ENCODE peak calls at places on chromosomes 5 and 9, in nine cellular contexts. One of them, this sample, is unnamed. For H4K20me1 and H3K36me3, the result is how much of the 10 kb centered on the place peaks cover.

GRCh38 chr5:154333016-154333415 is 112.8 kb upstream of the SAP30L start:
- DNase-seq in neural progenitor cell: no peak
- DNase-seq in GM23338: no peak
- DNase-seq in hepatocyte: no peak
- DNase-seq in IMR-90: no peak
- DNase-seq in HCT116: no peak
- DNase-seq in DND-41: no peak
- DNase-seq in OCI-LY7: no peak
- DNase-seq in K562: no peak
- DNase-seq in this sample: no peak

GRCh38 chr9:70406446-70406862 is 8.0 kb downstream of the KLF9 start:
- DNase-seq in GM23338: peak
- DNase-seq in K562: no peak
- DNase-seq in IMR-90: peak
- DNase-seq in OCI-LY7: no peak
- DNase-seq in DND-41: no peak
- DNase-seq in HCT116: no peak
- DNase-seq in neural progenitor cell: peak
- DNase-seq in hepatocyte: no peak
- DNase-seq in this sample: no peak

GRCh38 chr5:112228672-112229071 is 190.4 kb downstream of the EPB41L4A start:
- DNase-seq in GM23338: peak
- DNase-seq in HCT116: peak
- DNase-seq in IMR-90: peak
- DNase-seq in OCI-LY7: no peak
- DNase-seq in hepatocyte: peak
- DNase-seq in neural progenitor cell: no peak
- DNase-seq in K562: no peak
- DNase-seq in DND-41: no peak
- DNase-seq in this sample: peak

GRCh38 chr5:147645172-147645571 is 135.3 kb upstream of the DPYSL3 start:
- DNase-seq in GM23338: no peak
- DNase-seq in OCI-LY7: no peak
- DNase-seq in hepatocyte: peak
- DNase-seq in K562: no peak
- DNase-seq in neural progenitor cell: no peak
- DNase-seq in DND-41: no peak
- DNase-seq in IMR-90: no peak
- DNase-seq in HCT116: no peak
- DNase-seq in this sample: no peak

GRCh38 chr9:96574931-96575351 is 44.7 kb downstream of the CDC14B start:
- DNase-seq in GM23338: no peak
- DNase-seq in HCT116: no peak
- DNase-seq in K562: no peak
- DNase-seq in IMR-90: no peak
- DNase-seq in hepatocyte: no peak
- DNase-seq in OCI-LY7: no peak
- DNase-seq in DND-41: no peak
- DNase-seq in neural progenitor cell: no peak
- DNase-seq in this sample: no peak

GRCh38 chr5:147479431-147479830 is 30.4 kb downstream of the DPYSL3 start:
- DNase-seq in IMR-90: no peak
- DNase-seq in GM23338: no peak
- DNase-seq in hepatocyte: no peak
- DNase-seq in OCI-LY7: no peak
- DNase-seq in neural progenitor cell: peak
- DNase-seq in DND-41: no peak
- DNase-seq in HCT116: no peak
- DNase-seq in K562: no peak
- DNase-seq in this sample: no peak

GRCh38 chr9:127865645-127866464 is 11.4 kb upstream of the ENG start:
- DNase-seq in DND-41: peak
- DNase-seq in hepatocyte: no peak
- DNase-seq in K562: no peak
- DNase-seq in IMR-90: no peak
- DNase-seq in neural progenitor cell: no peak
- DNase-seq in OCI-LY7: no peak
- DNase-seq in HCT116: no peak
- DNase-seq in GM23338: no peak
- DNase-seq in this sample: peak

GRCh38 chr5:61257421-61257820 is 74.6 kb upstream of the ZSWIM6 start:
- DNase-seq in neural progenitor cell: no peak
- DNase-seq in OCI-LY7: no peak
- DNase-seq in K562: no peak
- DNase-seq in HCT116: no peak
- DNase-seq in GM23338: no peak
- DNase-seq in IMR-90: peak
- DNase-seq in DND-41: no peak
- DNase-seq in hepatocyte: no peak
- DNase-seq in this sample: peak

GRCh38 chr9:110650991-110651411 is 17.6 kb upstream of the MUSK start:
- DNase-seq in K562: no peak
- DNase-seq in IMR-90: peak
- DNase-seq in OCI-LY7: no peak
- DNase-seq in HCT116: no peak
- DNase-seq in neural progenitor cell: no peak
- DNase-seq in GM23338: no peak
- DNase-seq in hepatocyte: peak
- DNase-seq in DND-41: no peak
- DNase-seq in this sample: no peak

GRCh38 chr5:53114988-53115387 is 5.4 kb upstream of the MOCS2 start:
- DNase-seq in GM23338: peak
- DNase-seq in K562: no peak
- DNase-seq in hepatocyte: no peak
- DNase-seq in neural progenitor cell: no peak
- DNase-seq in IMR-90: peak
- DNase-seq in OCI-LY7: no peak
- DNase-seq in DND-41: no peak
- DNase-seq in HCT116: no peak
- DNase-seq in this sample: no peak

GRCh38 chr9:75088646-75089368 is 493 bp downstream of the OSTF1 start:
- DNase-seq in K562: peak
- DNase-seq in IMR-90: peak
- DNase-seq in DND-41: no peak
- DNase-seq in hepatocyte: peak
- DNase-seq in GM23338: peak
- DNase-seq in HCT116: no peak
- DNase-seq in OCI-LY7: peak
- DNase-seq in neural progenitor cell: peak
- DNase-seq in this sample: peak

GRCh38 chr5:51651889-51652288 is 268.6 kb downstream of the ISL1 start:
- DNase-seq in OCI-LY7: no peak
- DNase-seq in IMR-90: no peak
- DNase-seq in hepatocyte: no peak
- DNase-seq in K562: no peak
- DNase-seq in HCT116: no peak
- DNase-seq in DND-41: no peak
- DNase-seq in GM23338: no peak
- DNase-seq in neural progenitor cell: no peak
- DNase-seq in this sample: no peak

GRCh38 chr5:167973126-167973525 is 318.3 kb upstream of the WWC1 start:
- DNase-seq in OCI-LY7: no peak
- DNase-seq in K562: no peak
- DNase-seq in DND-41: no peak
- DNase-seq in HCT116: no peak
- DNase-seq in hepatocyte: no peak
- DNase-seq in neural progenitor cell: no peak
- DNase-seq in GM23338: no peak
- DNase-seq in IMR-90: no peak
- DNase-seq in this sample: no peak

GRCh38 chr5:179261301-179262125 is 83.7 kb downstream of the ADAMTS2 start:
- DNase-seq in hepatocyte: peak
- DNase-seq in GM23338: peak
- DNase-seq in IMR-90: peak
- DNase-seq in HCT116: no peak
- DNase-seq in DND-41: no peak
- DNase-seq in K562: peak
- DNase-seq in OCI-LY7: peak
- DNase-seq in neural progenitor cell: peak
- DNase-seq in this sample: peak
- TF ChIP-seq CTCF in hepatocyte: peak
- TF ChIP-seq CTCF in GM23338: peak
- TF ChIP-seq CTCF in IMR-90: peak
- TF ChIP-seq CTCF in HCT116: peak
- TF ChIP-seq CTCF in DND-41: no peak
- TF ChIP-seq CTCF in K562: peak
- TF ChIP-seq CTCF in OCI-LY7: peak
- TF ChIP-seq CTCF in neural progenitor cell: peak
- TF ChIP-seq CTCF in this sample: peak

GRCh38 chr9:114344188-114344566 is 14.5 kb downstream of the ORM2 start:
- DNase-seq in IMR-90: no peak
- DNase-seq in hepatocyte: no peak
- DNase-seq in K562: no peak
- DNase-seq in DND-41: no peak
- DNase-seq in HCT116: no peak
- DNase-seq in OCI-LY7: no peak
- DNase-seq in GM23338: no peak
- DNase-seq in neural progenitor cell: no peak
- DNase-seq in this sample: no peak

GRCh38 chr9:114341152-114341830 is 11.6 kb downstream of the ORM2 start:
- DNase-seq in DND-41: no peak
- DNase-seq in IMR-90: no peak
- DNase-seq in hepatocyte: no peak
- DNase-seq in HCT116: no peak
- DNase-seq in OCI-LY7: no peak
- DNase-seq in neural progenitor cell: no peak
- DNase-seq in GM23338: no peak
- DNase-seq in K562: no peak
- DNase-seq in this sample: no peak

GRCh38 chr9:114341991-114342390 is 12.3 kb downstream of the ORM2 start:
- DNase-seq in K562: no peak
- DNase-seq in neural progenitor cell: no peak
- DNase-seq in hepatocyte: no peak
- DNase-seq in OCI-LY7: no peak
- DNase-seq in IMR-90: no peak
- DNase-seq in HCT116: no peak
- DNase-seq in GM23338: no peak
- DNase-seq in DND-41: no peak
- DNase-seq in this sample: no peak

GRCh38 chr9:114343471-114344187 is 14.0 kb downstream of the ORM2 start:
- DNase-seq in OCI-LY7: no peak
- DNase-seq in neural progenitor cell: no peak
- DNase-seq in K562: no peak
- DNase-seq in HCT116: no peak
- DNase-seq in IMR-90: peak
- DNase-seq in hepatocyte: peak
- DNase-seq in GM23338: no peak
- DNase-seq in DND-41: no peak
- DNase-seq in this sample: no peak

DNA sequence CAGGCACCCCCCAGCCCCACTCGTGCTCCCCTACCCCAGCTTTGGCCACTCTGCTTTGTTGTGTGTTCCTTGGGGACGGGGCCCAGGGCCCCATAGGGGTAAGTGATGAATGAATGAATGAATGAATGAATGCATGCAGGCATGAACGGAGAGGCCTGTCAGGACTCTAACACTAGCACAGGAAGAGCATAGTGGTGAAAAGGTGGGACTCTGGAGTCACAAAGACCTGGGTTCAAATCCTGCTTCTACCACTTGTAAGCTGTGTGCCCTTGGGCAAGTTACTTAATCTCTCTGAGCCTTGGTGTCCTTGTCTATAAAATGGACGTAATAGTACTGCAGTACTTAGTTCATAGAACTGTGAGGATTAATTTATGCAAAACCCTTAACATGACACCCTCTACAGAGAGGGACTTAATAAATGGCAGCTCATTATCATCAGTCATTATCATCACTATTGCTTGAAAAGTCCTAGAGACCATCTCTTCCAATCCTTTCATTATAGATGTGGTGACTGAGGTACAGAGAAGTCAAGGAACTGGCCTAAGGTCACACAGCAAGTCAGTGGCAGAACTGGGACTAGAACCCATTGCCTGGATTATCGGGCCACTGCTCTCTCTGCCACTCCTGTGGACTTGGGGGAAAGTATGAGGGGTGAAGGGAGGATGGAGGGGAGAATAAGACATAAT is 13.2 kb downstream of the ORM2 start:
- DNase-seq in hepatocyte: no peak
- DNase-seq in DND-41: no peak
- DNase-seq in neural progenitor cell: no peak
- DNase-seq in IMR-90: no peak
- DNase-seq in GM23338: no peak
- DNase-seq in HCT116: no peak
- DNase-seq in K562: no peak
- DNase-seq in OCI-LY7: no peak
- DNase-seq in this sample: no peak
- H4K20me1 ChIP-seq in hepatocyte: under half
- H4K20me1 ChIP-seq in DND-41: under half
- H4K20me1 ChIP-seq in neural progenitor cell: under half
- H4K20me1 ChIP-seq in IMR-90: under half
- H4K20me1 ChIP-seq in GM23338: under half
- H4K20me1 ChIP-seq in HCT116: under half
- H4K20me1 ChIP-seq in K562: under half
- H4K20me1 ChIP-seq in OCI-LY7: under half
- H4K20me1 ChIP-seq in this sample: under half

GRCh38 chr5:81225463-81225862 is 7.7 kb upstream of the CKMT2 start:
- DNase-seq in GM23338: no peak
- DNase-seq in DND-41: no peak
- DNase-seq in IMR-90: no peak
- DNase-seq in HCT116: no peak
- DNase-seq in hepatocyte: no peak
- DNase-seq in neural progenitor cell: no peak
- DNase-seq in K562: no peak
- DNase-seq in OCI-LY7: no peak
- DNase-seq in this sample: no peak
- H3K36me3 ChIP-seq in GM23338: under half
- H3K36me3 ChIP-seq in DND-41: under half
- H3K36me3 ChIP-seq in IMR-90: under half
- H3K36me3 ChIP-seq in HCT116: under half
- H3K36me3 ChIP-seq in hepatocyte: under half
- H3K36me3 ChIP-seq in neural progenitor cell: under half
- H3K36me3 ChIP-seq in K562: under half
- H3K36me3 ChIP-seq in OCI-LY7: under half
- H3K36me3 ChIP-seq in this sample: under half

DNA sequence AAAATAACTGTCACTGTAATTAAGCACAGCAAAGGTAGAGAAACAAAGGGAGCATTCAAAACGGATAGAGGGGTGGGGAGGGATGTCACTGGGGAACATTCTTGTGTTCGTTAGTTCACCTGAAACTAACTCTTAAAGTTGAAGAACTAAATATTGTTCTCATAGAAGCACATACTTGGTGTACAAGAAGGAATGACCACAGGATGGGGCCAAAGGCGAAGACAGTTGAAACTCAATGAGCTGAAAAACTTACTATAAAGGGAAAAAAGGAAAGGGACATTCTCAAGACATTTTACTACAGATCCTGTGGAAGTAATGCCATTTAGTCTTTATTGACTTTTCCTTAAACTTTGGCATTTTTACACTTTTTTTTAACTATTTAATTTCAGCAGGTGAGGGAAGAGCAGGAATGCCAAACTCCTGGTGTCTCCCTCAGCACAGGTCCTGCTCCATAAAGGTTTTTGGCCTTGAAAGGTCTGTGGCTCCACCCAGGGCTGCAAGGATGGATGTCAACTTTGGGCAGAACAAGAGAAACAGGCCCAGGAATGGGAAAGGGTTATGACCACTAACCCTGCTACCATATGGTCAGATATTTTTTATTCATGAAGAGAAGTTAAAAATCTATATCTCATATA is 197.6 kb upstream of the RASA1 start:
- DNase-seq in GM23338: peak
- DNase-seq in hepatocyte: peak
- DNase-seq in IMR-90: peak
- DNase-seq in DND-41: no peak
- DNase-seq in neural progenitor cell: peak
- DNase-seq in HCT116: peak
- DNase-seq in K562: no peak
- DNase-seq in OCI-LY7: peak
- DNase-seq in this sample: peak
- TF ChIP-seq CTCF in GM23338: peak
- TF ChIP-seq CTCF in hepatocyte: peak
- TF ChIP-seq CTCF in IMR-90: peak
- TF ChIP-seq CTCF in DND-41: no peak
- TF ChIP-seq CTCF in neural progenitor cell: peak
- TF ChIP-seq CTCF in HCT116: peak
- TF ChIP-seq CTCF in K562: peak
- TF ChIP-seq CTCF in OCI-LY7: peak
- TF ChIP-seq CTCF in this sample: peak